ENCODE peak calls at places on chromosomes 3 and 15, in five cellular contexts. E is breast epithelium, T is fibroblast of villous mesenchyme, X is OCI-LY7, F is heart left ventricle. Z is an unnamed sample.

GRCh38 chr15:64151727-64152506 is at the start of gene SNX22:
- DNase-seq in F (peak; percentile 40), X (peak; percentile 61), T (no peak), E (no peak), Z (no peak)

GRCh38 chr15:75814794-75815193 is 28.5 kb upstream of the UBE2Q2 start:
- DNase-seq in X (no peak), E (no peak), T (no peak), F (no peak), Z (no peak)

GRCh38 chr3:70840106-70840870 is 527.9 kb upstream of the MDFIC2 start:
- DNase-seq in E (no peak), T (peak; percentile 55), F (no peak), X (no peak), Z (peak; percentile 48)

GRCh38 chr15:78000089-78000926 is 77.2 kb downstream of the TBC1D2B start:
- DNase-seq in F (peak; percentile 75), T (peak; percentile 50), E (no peak), X (peak; percentile 90), Z (peak; percentile 71)

GRCh38 chr15:95105229-95105628 is 873.9 kb downstream of the MCTP2 start:
- DNase-seq in F (no peak), X (no peak), E (no peak), T (peak; percentile 37), Z (no peak)

GRCh38 chr3:53074761-53075742 is 29.2 kb upstream of the SFMBT1 start:
- DNase-seq in T (no peak), E (no peak), F (no peak), X (no peak), Z (no peak)

GRCh38 chr15:49282366-49282765 is 112.3 kb downstream of the GALK2 start:
- DNase-seq in E (no peak), X (no peak), F (no peak), T (peak; percentile 65), Z (no peak)

GRCh38 chr3:16520636-16521579 is 7.4 kb upstream of the RFTN1 start:
- DNase-seq in X (no peak), F (no peak), T (no peak), E (no peak), Z (no peak)

GRCh38 chr15:72281713-72282112 is 9.4 kb upstream of the PARP6 start:
- DNase-seq in T (no peak), X (no peak), F (no peak), E (no peak), Z (no peak)

GRCh38 chr15:38148476-38148875 is 104.2 kb upstream of the SPRED1 start:
- DNase-seq in X (no peak), F (no peak), E (no peak), T (peak; percentile 39), Z (no peak)

GRCh38 chr15:31265090-31265870 is 61.4 kb upstream of the KLF13 start:
- DNase-seq in E (peak; percentile 14), F (peak; percentile 20), X (peak; percentile 84), T (no peak), Z (no peak)

GRCh38 chr15:74482661-74483060 is 21.7 kb upstream of the UBL7 start:
- DNase-seq in E (no peak), X (peak; percentile 28), F (no peak), T (no peak), Z (no peak)

GRCh38 chr3:66618066-66618465 is 117.2 kb upstream of the LRIG1 start:
- DNase-seq in X (no peak), E (no peak), T (peak; percentile 43), F (no peak), Z (no peak)

GRCh38 chr3:53680026-53680425 is 166.2 kb downstream of the CHDH start:
- DNase-seq in X (no peak), E (no peak), F (peak; percentile 42), T (no peak), Z (no peak)

GRCh38 chr3:177813322-177813721 is 616.0 kb upstream of the TBL1XR1 start:
- DNase-seq in T (no peak), F (peak; percentile 75), E (peak; percentile 80), X (no peak), Z (peak; percentile 48)

GRCh38 chr3:126480251-126480650 is 4.6 kb upstream of the ZXDC start:
- DNase-seq in T (no peak), F (peak; percentile 8), E (no peak), X (no peak), Z (no peak)

DNA sequence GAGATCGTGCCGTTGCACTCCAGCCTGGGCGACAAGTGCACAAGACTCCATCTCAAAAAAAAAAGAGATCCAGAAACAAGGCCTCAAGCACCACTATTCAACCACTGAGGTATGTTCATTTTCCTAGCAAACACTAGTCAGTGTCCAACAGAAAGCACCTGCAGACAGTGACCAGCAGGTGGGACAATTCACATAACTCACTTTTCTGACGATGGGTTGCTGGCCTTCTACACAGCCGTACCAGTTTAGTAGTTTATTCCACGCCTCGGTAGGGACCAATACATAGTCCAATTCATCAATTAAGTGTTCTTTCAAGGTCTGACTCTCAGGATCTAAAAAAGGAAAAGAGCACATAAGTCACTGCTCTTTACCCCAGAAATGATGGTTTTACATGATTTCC is 12.4 kb downstream of the USP4 start:
- DNase-seq in T (no peak), E (no peak), F (no peak), X (no peak), Z (peak; percentile 37)
- TF ChIP-seq CTCF in T (peak; percentile 31), E (no peak), F (no peak), X (peak; percentile 40), Z (no peak)

GRCh38 chr3:190120161-190121060 is at the start of gene P3H2:
- DNase-seq in F (peak; percentile 90), X (no peak), E (peak; percentile 79), T (peak; percentile 92), Z (peak; percentile 91)
- TF ChIP-seq CTCF in F (peak; percentile 28), X (no peak), E (no peak), T (peak; percentile 63), Z (peak; percentile 32)

GRCh38 chr3:48226959-48227358 is 3.7 kb downstream of the CAMP start:
- DNase-seq in F (no peak), X (peak; percentile 85), E (no peak), T (no peak), Z (no peak)
- TF ChIP-seq CTCF in F (no peak), X (no peak), E (no peak), T (no peak), Z (no peak)

GRCh38 chr3:42601898-42602581 is 1.6 kb downstream of the NKTR start:
- DNase-seq in X (peak; percentile 55), T (no peak), F (no peak), E (no peak), Z (peak; percentile 45)
- TF ChIP-seq CTCF in X (peak; percentile 60), T (peak; percentile 25), F (no peak), E (no peak), Z (peak; percentile 18)

Z was measured in MCF 10A.